ENCODE peak calls at places on chromosomes 1 and 21, in nine cellular contexts. K is breast epithelium, S is GM12878, U is GM23338, H is endothelial cell of umbilical vein, P is spleen, L is stomach, M is Panc1, V is transverse colon. Y is an unnamed sample.

GRCh38 chr1:96968582-96969378 is 247.2 kb downstream of the PTBP2 start:
- DNase-seq in M (no peak), L (no peak), S (no peak), P (no peak), K (no peak), V (no peak), H (no peak), U (no peak), Y (no peak)

GRCh38 chr1:235938714-235939487 is 72.2 kb upstream of the LYST start:
- DNase-seq in L (no peak), S (peak), P (no peak), U (no peak), K (no peak), H (peak), V (no peak), M (no peak), Y (peak)

GRCh38 chr21:43290529-43291346 is 121.9 kb downstream of the CRYAA start:
- DNase-seq in K (no peak), H (no peak), V (peak), L (no peak), U (no peak), P (peak), M (no peak), S (no peak), Y (no peak)

GRCh38 chr1:218485241-218485928 is 140.2 kb downstream of the TGFB2 start:
- DNase-seq in U (no peak), K (no peak), S (no peak), L (no peak), M (no peak), V (no peak), P (no peak), H (no peak), Y (no peak)

GRCh38 chr1:174626031-174627020 is 178.6 kb downstream of the GPR52 start:
- DNase-seq in U (peak), M (no peak), H (no peak), P (no peak), K (no peak), V (no peak), L (no peak), S (no peak), Y (no peak)

GRCh38 chr1:156134716-156135435 is 18.5 kb upstream of the SEMA4A start:
- DNase-seq in M (no peak), V (no peak), S (no peak), U (no peak), K (no peak), H (no peak), L (no peak), P (no peak), Y (no peak)

GRCh38 chr21:15437873-15438272 is 291.9 kb upstream of the USP25 start:
- DNase-seq in H (peak), L (no peak), U (peak), P (no peak), S (peak), V (no peak), K (no peak), M (no peak), Y (peak)

GRCh38 chr1:24694380-24694843 is 50.8 kb upstream of the CLIC4 start:
- DNase-seq in S (peak), U (no peak), P (no peak), V (no peak), K (no peak), L (no peak), M (no peak), H (no peak), Y (no peak)

GRCh38 chr1:170225735-170226524 is 80.2 kb downstream of the NTMT2 start:
- DNase-seq in L (no peak), U (no peak), M (no peak), V (no peak), P (no peak), K (no peak), S (no peak), H (no peak), Y (no peak)

GRCh38 chr1:230994860-230995259 is 16.0 kb downstream of the ARV1 start:
- DNase-seq in H (no peak), U (no peak), S (no peak), P (no peak), K (no peak), L (no peak), V (no peak), M (no peak), Y (no peak)

GRCh38 chr1:155029513-155030242 is 3.9 kb downstream of the DCST2 start:
- DNase-seq in M (no peak), H (no peak), K (no peak), U (no peak), V (no peak), S (no peak), L (no peak), P (no peak), Y (no peak)

GRCh38 chr1:203858055-203858454 is 3.3 kb upstream of the SNRPE start:
- DNase-seq in V (no peak), L (no peak), K (no peak), U (peak), P (no peak), H (peak), S (no peak), M (no peak), Y (no peak)

GRCh38 chr1:85609976-85610375 is 29.4 kb downstream of the CCN1 start:
- DNase-seq in V (no peak), H (no peak), K (no peak), L (no peak), U (no peak), S (no peak), P (no peak), M (no peak), Y (no peak)

GRCh38 chr1:85611390-85611789 is 30.8 kb downstream of the CCN1 start:
- DNase-seq in U (no peak), L (no peak), K (no peak), V (no peak), H (no peak), M (no peak), P (no peak), S (no peak), Y (no peak)

GRCh38 chr1:85615536-85615935 is 35.0 kb downstream of the CCN1 start:
- DNase-seq in V (no peak), K (no peak), P (no peak), M (no peak), S (no peak), U (no peak), L (no peak), H (no peak), Y (no peak)

GRCh38 chr1:85611856-85612255 is 31.3 kb downstream of the CCN1 start:
- DNase-seq in S (no peak), V (no peak), U (no peak), H (no peak), P (no peak), K (peak), L (peak), M (peak), Y (no peak)

GRCh38 chr1:85612704-85613361 is 32.3 kb downstream of the CCN1 start:
- DNase-seq in P (no peak), U (peak), L (no peak), H (peak), V (no peak), M (peak), K (no peak), S (no peak), Y (peak)
- TF ChIP-seq CTCF in P (no peak), U (peak), L (no peak), H (peak), V (peak), M (peak), K (no peak), S (peak), Y (no peak)

GRCh38 chr1:89698624-89699023 is 65.7 kb downstream of the LRRC8C start:
- DNase-seq in L (no peak), P (no peak), K (no peak), V (no peak), M (no peak), H (peak), U (no peak), S (no peak), Y (no peak)

GRCh38 chr1:89692601-89693503 is 59.9 kb downstream of the LRRC8C start:
- DNase-seq in M (no peak), P (no peak), V (no peak), K (no peak), U (no peak), H (peak), L (no peak), S (peak), Y (peak)

GRCh38 chr1:89697397-89697796 is 64.5 kb downstream of the LRRC8C start:
- DNase-seq in U (no peak), L (no peak), M (no peak), H (no peak), V (no peak), K (no peak), P (no peak), S (no peak), Y (no peak)

GRCh38 chr1:89698020-89698560 is 65.2 kb downstream of the LRRC8C start:
- DNase-seq in V (no peak), M (no peak), K (no peak), L (no peak), P (no peak), U (no peak), H (peak), S (no peak), Y (no peak)

GRCh38 chr1:89695847-89696246 is 62.9 kb downstream of the LRRC8C start:
- DNase-seq in H (no peak), M (no peak), P (no peak), U (no peak), S (no peak), K (no peak), L (no peak), V (no peak), Y (no peak)
- TF ChIP-seq POLR2AphosphoS5 in H (no peak), M (no peak), P (no peak), U (no peak), S (no peak), K (no peak), L (no peak), V (no peak), Y (no peak)

DNA sequence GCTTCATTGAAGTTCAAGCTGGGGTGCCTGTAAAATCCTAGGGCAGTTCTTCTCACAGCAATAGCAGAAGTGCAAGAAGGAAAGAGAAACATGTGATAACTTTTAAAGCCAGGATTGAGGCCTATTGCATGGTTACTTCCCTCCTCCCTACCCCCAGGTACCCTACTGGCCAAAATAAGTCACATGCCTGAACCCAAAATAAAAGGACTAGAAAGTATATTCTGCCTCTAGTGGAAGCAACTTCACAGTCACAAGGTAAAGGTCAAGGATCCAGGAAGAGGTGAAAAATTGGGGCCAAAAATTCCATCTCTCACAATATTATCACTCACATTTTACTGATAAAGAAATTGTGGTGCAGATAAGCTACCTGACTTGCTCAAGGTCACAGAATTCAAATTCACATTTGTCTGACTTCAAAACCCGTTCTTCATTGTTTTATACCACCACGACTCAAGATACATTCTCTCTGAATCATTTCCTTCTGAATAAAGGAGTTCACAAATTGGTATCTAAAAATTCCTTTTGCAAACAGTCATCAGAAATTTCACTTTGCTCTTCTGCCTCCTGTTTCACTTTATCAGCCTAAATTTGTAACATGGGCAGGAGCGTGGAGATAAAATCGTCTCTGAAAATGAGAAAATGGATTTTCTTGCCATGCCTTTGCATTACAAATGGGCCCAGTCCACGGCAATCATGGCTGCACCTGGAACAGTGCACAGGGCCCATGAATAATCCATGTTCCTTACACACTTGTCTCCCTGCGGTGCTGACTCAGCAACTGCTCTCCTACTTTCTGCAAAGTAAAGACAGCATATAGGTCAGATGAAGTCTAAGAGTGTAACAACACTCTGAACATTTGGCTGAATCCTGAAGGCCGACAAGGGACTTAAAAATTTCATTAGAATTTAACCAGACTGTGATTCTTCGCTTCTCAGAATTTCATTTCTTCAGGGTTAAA is 485.3 kb upstream of the NFIA start:
- DNase-seq in P (no peak), U (no peak), S (no peak), L (no peak), V (no peak), H (peak), M (no peak), K (no peak), Y (no peak)
- TF ChIP-seq CTCF in P (peak), U (no peak), S (no peak), L (no peak), V (no peak), H (peak), M (no peak), K (no peak), Y (no peak)

DNA sequence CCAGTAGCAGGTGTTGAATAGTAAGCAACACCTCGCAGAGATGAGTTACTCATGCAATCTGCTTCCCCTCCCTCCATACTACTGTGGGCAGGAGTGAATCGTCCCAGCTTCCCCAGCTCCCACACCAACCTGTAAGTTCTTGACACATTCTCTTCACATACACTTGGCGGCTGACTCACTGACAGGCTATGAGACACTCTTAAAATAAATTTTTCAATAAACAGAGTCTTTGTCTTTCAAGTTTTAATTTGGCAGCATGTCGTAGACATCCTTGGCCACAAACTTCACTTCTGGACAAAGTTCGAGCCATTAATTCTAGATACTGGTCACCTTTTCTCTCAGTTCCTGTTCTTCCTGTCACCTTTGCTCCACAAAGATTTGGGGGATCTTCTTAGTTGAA is 290.7 kb downstream of the TM2D1 start:
- DNase-seq in V (no peak), S (no peak), P (no peak), L (no peak), U (no peak), K (peak), H (peak), M (no peak), Y (no peak)
- TF ChIP-seq POLR2AphosphoS5 in V (no peak), S (no peak), P (no peak), L (no peak), U (no peak), K (no peak), H (no peak), M (no peak), Y (no peak)

GRCh38 chr21:37460196-37460595 is 93.6 kb downstream of the DYRK1A start:
- DNase-seq in M (no peak), K (no peak), U (peak), H (no peak), P (no peak), L (no peak), V (no peak), S (no peak), Y (peak)
- TF ChIP-seq CTCF in M (peak), K (no peak), U (peak), H (no peak), P (no peak), L (no peak), V (no peak), S (peak), Y (no peak)

Y was measured in HL-60.